ENCODE peak calls at places on chromosomes 3 and 15, in four cellular contexts. D, H, X and E are unnamed samples.

GRCh38 chr3:51715231-51716058 is 8.6 kb downstream of the GRM2 start:
- DNase-seq in X (no peak), D (no peak), H (no peak), E (no peak)

GRCh38 chr3:124297062-124297980 is 305.4 kb upstream of the ROPN1 start:
- DNase-seq in D (no peak), X (no peak), H (no peak), E (no peak)

GRCh38 chr3:46624976-46625490 is 12.7 kb downstream of the FAM240A start:
- DNase-seq in D (no peak), X (no peak), H (no peak), E (peak)

GRCh38 chr3:25438791-25439555 is 10.9 kb downstream of the RARB start:
- DNase-seq in H (no peak), X (no peak), D (no peak), E (no peak)

GRCh38 chr15:38373016-38373415 is 80.9 kb upstream of the FAM98B start:
- DNase-seq in X (no peak), D (no peak), H (peak), E (peak)

GRCh38 chr3:36800533-36801116 is 36.3 kb upstream of the DCLK3 start:
- DNase-seq in D (no peak), X (no peak), H (no peak), E (no peak)

GRCh38 chr15:89818287-89818686 is 3.6 kb upstream of the ANPEP start:
- DNase-seq in H (no peak), X (no peak), D (no peak), E (no peak)

GRCh38 chr15:45855210-45855906 is 220.5 kb downstream of the SQOR start:
- DNase-seq in X (no peak), D (no peak), H (no peak), E (peak)

GRCh38 chr3:170992854-170993253 is 33.7 kb downstream of the SLC2A2 start:
- DNase-seq in X (no peak), D (no peak), H (peak), E (no peak)

GRCh38 chr15:101121511-101122090 is 130.2 kb downstream of the CHSY1 start:
- DNase-seq in X (peak), D (peak), H (peak), E (peak)

GRCh38 chr3:33063651-33064051 is 33.3 kb downstream of the GLB1 start:
- DNase-seq in D (no peak), H (peak), X (no peak), E (no peak)

GRCh38 chr3:100634493-100635272 is 25.3 kb downstream of the ADGRG7 start:
- DNase-seq in D (no peak), X (no peak), H (peak), E (peak)

GRCh38 chr3:37262816-37263393 is 88.5 kb upstream of the LRRFIP2 start:
- DNase-seq in X (no peak), H (peak), D (no peak), E (no peak)

GRCh38 chr3:195286115-195286872 is 15.3 kb upstream of the XXYLT1 start:
- DNase-seq in X (no peak), H (peak), D (no peak), E (no peak)

GRCh38 chr3:127204841-127205582 is 12.1 kb downstream of the PRR23E start:
- DNase-seq in X (no peak), H (no peak), D (peak), E (no peak)

GRCh38 chr3:53222183-53222901 is 33.5 kb downstream of the TKT start:
- DNase-seq in X (no peak), D (no peak), H (no peak), E (no peak)

GRCh38 chr3:86563358-86563970 is 427.5 kb downstream of the VGLL3 start:
- DNase-seq in X (no peak), D (no peak), H (peak), E (peak)

GRCh38 chr3:23666818-23667217 is 138.9 kb upstream of the UBE2E1 start:
- DNase-seq in H (no peak), D (no peak), X (no peak), E (no peak)

GRCh38 chr3:172848910-172849309 is 98.4 kb downstream of the ECT2 start:
- DNase-seq in X (no peak), H (peak), D (no peak), E (no peak)

GRCh38 chr3:128547368-128547987 is 54.5 kb upstream of the GATA2 start:
- DNase-seq in H (peak), D (no peak), X (no peak), E (peak)

GRCh38 chr3:99817047-99817436 is 620 bp upstream of the CMSS1 start:
- DNase-seq in D (peak), H (no peak), X (peak), E (peak)

GRCh38 chr3:11774296-11774877 is 72.3 kb downstream of the TAMM41 start:
- DNase-seq in H (peak), X (peak), D (peak), E (peak)

GRCh38 chr3:173221010-173221409 is 80.0 kb upstream of the SPATA16 start:
- DNase-seq in H (no peak), D (no peak), X (no peak), E (peak)

GRCh38 chr3:163043074-163043473 is 1546.5 kb downstream of the OTOL1 start:
- DNase-seq in X (no peak), H (peak), D (no peak), E (peak)

GRCh38 chr3:50627407-50628051 is 10.6 kb downstream of the MAPKAPK3 start:
- DNase-seq in X (no peak), H (peak), D (peak), E (peak)

GRCh38 chr3:127078626-127079025 is 95.7 kb downstream of the PLXNA1 start:
- DNase-seq in D (no peak), H (no peak), X (no peak), E (no peak)

GRCh38 chr3:165194477-165195135 is 1.6 kb downstream of the SLITRK3 start:
- DNase-seq in H (no peak), D (no peak), X (no peak), E (peak)

GRCh38 chr3:14795996-14796395 is 22.8 kb upstream of the FGD5 start:
- DNase-seq in D (no peak), H (no peak), X (no peak), E (no peak)

GRCh38 chr3:14792691-14793121 is 26.1 kb upstream of the FGD5 start:
- DNase-seq in D (no peak), H (no peak), X (no peak), E (no peak)

GRCh38 chr3:14791343-14791945 is 27.3 kb upstream of the FGD5 start:
- DNase-seq in X (peak), D (peak), H (peak), E (peak)

GRCh38 chr3:14793126-14793857 is 25.5 kb upstream of the FGD5 start:
- DNase-seq in X (no peak), D (no peak), H (no peak), E (no peak)

GRCh38 chr3:14793858-14794234 is 24.9 kb upstream of the FGD5 start:
- DNase-seq in H (no peak), D (no peak), X (no peak), E (no peak)
- H4K8ac ChIP-seq in H (no peak), D (no peak), X (no peak), E (no peak)

GRCh38 chr3:38560996-38561717 is 65.0 kb downstream of the EXOG start:
- DNase-seq in H (no peak), D (peak), X (no peak), E (no peak)
- H4K5ac ChIP-seq in H (no peak), D (no peak), X (no peak), E (no peak)

GRCh38 chr3:150179330-150179729 is 208.6 kb upstream of the PFN2 start:
- DNase-seq in D (no peak), H (no peak), X (no peak), E (no peak)
- H4K8ac ChIP-seq in D (no peak), H (no peak), X (no peak), E (no peak)

GRCh38 chr15:57697588-57697987 is 8.9 kb upstream of the POLR2M start:
- DNase-seq in D (no peak), H (peak), X (no peak), E (no peak)
- H4K5ac ChIP-seq in D (no peak), H (no peak), X (no peak), E (no peak)

GRCh38 chr3:197736010-197736490 is 654 bp downstream of the RUBCN start:
- DNase-seq in X (peak), H (no peak), D (peak), E (peak)

GRCh38 chr3:197737749-197738462 is 1.2 kb upstream of the RUBCN start:
- DNase-seq in H (no peak), D (no peak), X (no peak), E (no peak)

GRCh38 chr3:197734667-197735318 is 1.9 kb downstream of the RUBCN start:
- DNase-seq in H (no peak), X (no peak), D (no peak), E (no peak)

GRCh38 chr3:197736491-197737318 is at the start of gene RUBCN:
- DNase-seq in D (peak), H (peak), X (peak), E (peak)

DNA sequence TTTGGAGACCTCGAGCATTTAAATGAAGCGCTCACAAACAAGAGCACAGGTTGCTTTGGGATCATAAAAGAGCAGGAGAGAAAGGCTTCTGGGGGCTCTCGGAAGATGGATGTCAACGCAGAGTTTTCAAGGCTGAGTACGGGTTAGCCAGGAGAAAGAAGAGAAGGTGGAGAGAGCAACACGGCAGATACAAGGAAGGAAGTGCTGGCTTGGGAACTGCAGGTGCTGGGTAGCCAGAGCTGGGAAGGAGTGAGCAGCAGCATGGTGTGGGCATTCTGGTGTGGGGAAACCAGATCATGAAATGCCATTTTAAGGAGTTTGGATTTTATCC is 580 bp upstream of the RUBCN start:
- DNase-seq in D (no peak), X (no peak), H (no peak), E (no peak)
- H4K8ac ChIP-seq in D (no peak), X (peak), H (peak), E (peak)

GRCh38 chr15:63491116-63491817 is 13.1 kb upstream of the USP3 start:
- DNase-seq in X (no peak), H (no peak), D (no peak), E (no peak)

GRCh38 chr15:63490345-63491034 is 13.9 kb upstream of the USP3 start:
- DNase-seq in D (no peak), H (no peak), X (no peak), E (no peak)

GRCh38 chr15:63487076-63487757 is 17.2 kb upstream of the USP3 start:
- DNase-seq in X (peak), H (peak), D (peak), E (peak)

GRCh38 chr15:63489352-63489751 is 15.0 kb upstream of the USP3 start:
- DNase-seq in X (no peak), H (no peak), D (no peak), E (no peak)

DNA sequence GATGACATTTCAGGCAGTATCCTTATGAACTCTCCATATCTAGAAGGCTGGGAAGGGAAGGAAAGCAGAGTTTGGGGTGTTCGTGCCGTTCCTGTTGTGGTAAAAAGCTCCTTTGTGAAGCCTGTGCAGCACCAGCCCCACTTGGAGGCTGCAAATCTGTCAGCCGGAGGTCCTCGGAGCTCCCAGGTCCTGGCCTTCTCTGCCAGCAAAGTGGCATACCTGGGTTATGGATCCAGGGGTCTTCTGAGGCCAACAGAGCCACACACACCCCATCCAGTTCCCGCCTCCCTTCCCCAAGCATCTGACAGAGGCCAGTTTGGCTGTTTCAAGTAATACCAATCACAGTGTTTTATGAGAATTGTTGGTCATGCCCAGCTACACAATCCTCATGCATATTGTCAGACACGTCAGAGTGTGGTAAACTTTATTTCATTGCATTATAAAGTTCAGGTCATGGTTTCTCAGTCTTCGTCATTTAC is 15.9 kb upstream of the USP3 start:
- DNase-seq in X (no peak), D (no peak), H (no peak), E (no peak)
- H4K5ac ChIP-seq in X (no peak), D (no peak), H (no peak), E (no peak)

DNA sequence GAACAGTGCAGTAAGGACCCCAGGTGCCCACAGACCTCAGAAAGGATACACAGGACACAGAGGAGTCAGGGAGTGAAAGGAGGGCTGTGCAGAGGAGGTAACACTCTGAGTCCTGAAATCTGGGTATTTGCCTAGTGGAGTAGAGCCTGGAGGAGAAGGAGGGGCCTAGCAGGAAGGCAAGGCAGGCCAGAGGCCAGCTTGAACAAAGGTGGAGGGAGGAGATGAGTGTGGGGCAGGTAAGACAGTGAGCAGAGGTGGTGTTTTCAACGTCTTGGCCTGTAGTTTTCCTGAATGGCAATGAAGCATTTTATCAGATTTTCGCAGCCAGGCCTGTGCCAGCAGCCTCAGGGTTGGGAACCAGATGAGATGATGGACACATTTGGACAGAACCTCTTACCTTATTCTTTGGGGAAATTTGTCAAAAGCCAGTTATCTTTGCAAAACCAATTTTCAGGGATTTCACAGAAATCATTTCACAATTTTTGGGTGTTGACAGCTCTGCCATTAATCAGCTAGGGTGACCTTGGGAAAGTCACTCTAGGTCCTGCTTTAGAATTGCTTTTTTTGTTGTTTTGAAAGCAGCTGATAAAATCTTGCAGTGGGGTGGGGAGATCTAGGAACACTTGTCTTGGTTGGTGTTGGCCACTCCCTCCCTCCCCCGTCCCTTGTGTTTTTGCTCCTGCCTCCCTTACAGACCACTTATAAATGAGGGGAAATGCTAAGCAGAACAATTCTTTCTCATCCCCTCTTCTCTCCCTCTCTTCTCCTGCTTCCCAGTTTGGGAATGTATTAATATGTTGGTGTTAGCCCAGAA is 38.4 kb downstream of the SPSB4 start:
- DNase-seq in H (no peak), X (no peak), D (no peak), E (peak)
- H4K8ac ChIP-seq in H (no peak), X (no peak), D (no peak), E (no peak)